ENCODE peak calls at places on chromosomes 7 and 10, in four cellular contexts. S, L, H and G are unnamed samples.

GRCh38 chr7:96708872-96709271 is 774 bp downstream of the SEM1 start:
- DNase-seq in L (no peak), S (no peak), H (no peak), G (peak; percentile 73)

GRCh38 chr7:151181011-151181431 is 6.0 kb downstream of the ASB10 start:
- DNase-seq in L (no peak), S (no peak), H (no peak), G (no peak)

GRCh38 chr10:76126607-76127190 is 695.3 kb downstream of the LRMDA start:
- DNase-seq in S (no peak), L (no peak), H (no peak), G (no peak)

GRCh38 chr7:158723714-158724385 is 19.2 kb upstream of the NCAPG2 start:
- DNase-seq in S (no peak), H (no peak), L (no peak), G (no peak)

GRCh38 chr7:82156168-82156567 is 287.4 kb downstream of the CACNA2D1 start:
- DNase-seq in H (no peak), S (no peak), L (no peak), G (no peak)

GRCh38 chr7:150937848-150938561 is 40.1 kb downstream of the KCNH2 start:
- DNase-seq in S (no peak), L (no peak), H (no peak), G (no peak)

GRCh38 chr10:57460540-57460939 is 807.2 kb downstream of the IPMK start:
- DNase-seq in L (no peak), S (no peak), H (no peak), G (no peak)

GRCh38 chr10:126387041-126387908 is 1.0 kb downstream of the ADAM12 start:
- DNase-seq in L (no peak), S (peak; percentile 49), H (peak; percentile 62), G (no peak)

GRCh38 chr7:131726680-131727079 is 170.3 kb upstream of the PODXL start:
- DNase-seq in S (no peak), L (no peak), H (no peak), G (no peak)

GRCh38 chr7:104643587-104644217 is 315.3 kb downstream of the LHFPL3 start:
- DNase-seq in L (no peak), S (no peak), H (no peak), G (peak; percentile 24)

GRCh38 chr10:90181251-90181691 is 479.9 kb downstream of the KIF20B start:
- DNase-seq in H (no peak), S (no peak), L (no peak), G (peak; percentile 77)

GRCh38 chr10:76252733-76253132 is 821.3 kb downstream of the LRMDA start:
- DNase-seq in H (no peak), S (no peak), L (no peak), G (no peak)

GRCh38 chr7:122616951-122617350 is 82.0 kb downstream of the RNF133 start:
- DNase-seq in L (no peak), H (no peak), S (no peak), G (no peak)

GRCh38 chr7:85125679-85126078 is 61.2 kb downstream of the SEMA3D start:
- DNase-seq in H (no peak), L (no peak), S (no peak), G (no peak)

GRCh38 chr10:46553238-46554049 is 3.0 kb downstream of the GPRIN2 start:
- DNase-seq in H (no peak), S (peak; percentile 3), L (no peak), G (no peak)

GRCh38 chr7:37450035-37450434 is 1.4 kb upstream of the ELMO1 start:
- DNase-seq in S (no peak), H (no peak), L (no peak), G (no peak)

GRCh38 chr10:17607603-17608332 is 9.4 kb downstream of the HACD1 start:
- DNase-seq in L (no peak), H (peak; percentile 72), S (peak; percentile 42), G (peak; percentile 80)

GRCh38 chr7:99740573-99741437 is 5.8 kb upstream of the CYP3A7 start:
- DNase-seq in H (no peak), S (no peak), L (no peak), G (peak; percentile 49)

GRCh38 chr7:82507365-82507975 is 63.9 kb upstream of the CACNA2D1 start:
- DNase-seq in H (no peak), S (no peak), L (no peak), G (no peak)

GRCh38 chr7:88452648-88453047 is 146.0 kb upstream of the STEAP4 start:
- DNase-seq in H (no peak), S (no peak), L (no peak), G (no peak)

GRCh38 chr7:28414453-28414852 is 2.1 kb downstream of the CREB5 start:
- DNase-seq in S (no peak), L (no peak), H (no peak), G (no peak)

GRCh38 chr10:77104459-77104980 is 533.1 kb downstream of the KCNMA1 start:
- DNase-seq in L (no peak), S (peak; percentile 71), H (no peak), G (no peak)

GRCh38 chr10:103080891-103081581 is 112.0 kb downstream of the NT5C2 start:
- DNase-seq in L (no peak), H (no peak), S (no peak), G (peak; percentile 16)

GRCh38 chr10:89518876-89519842 is 16.2 kb downstream of the SLC16A12 start:
- DNase-seq in H (no peak), L (no peak), S (peak; percentile 56), G (no peak)

GRCh38 chr7:33645096-33645495 is 260.2 kb upstream of the BMPER start:
- DNase-seq in L (no peak), H (no peak), S (no peak), G (no peak)

GRCh38 chr10:79355420-79356010 is 8.2 kb downstream of the PPIF start:
- DNase-seq in L (no peak), H (no peak), S (no peak), G (no peak)

GRCh38 chr7:84042110-84042539 is 152.5 kb downstream of the SEMA3A start:
- DNase-seq in S (no peak), L (no peak), H (no peak), G (no peak)

GRCh38 chr7:77738382-77738781 is 42.1 kb downstream of the RSBN1L start:
- DNase-seq in H (no peak), S (no peak), L (no peak), G (no peak)

GRCh38 chr7:22725585-22725984 is 1.4 kb upstream of the IL6 start:
- DNase-seq in H (no peak), S (no peak), L (no peak), G (peak; percentile 66)

GRCh38 chr7:2520131-2520807 is 695 bp downstream of the LFNG start:
- DNase-seq in S (no peak), L (no peak), H (no peak), G (peak; percentile 1)

GRCh38 chr10:47248436-47249090 is 51.4 kb upstream of the GDF10 start:
- DNase-seq in S (no peak), H (no peak), L (no peak), G (no peak)

GRCh38 chr10:86953747-86954680 is 3.4 kb downstream of the MMRN2 start:
- DNase-seq in S (peak; percentile 87), L (no peak), H (peak; percentile 17), G (no peak)

GRCh38 chr10:119973261-119973660 is 80.7 kb downstream of the SEC23IP start:
- DNase-seq in H (no peak), S (no peak), L (no peak), G (peak; percentile 39)

GRCh38 chr7:22660293-22660692 is 66.7 kb upstream of the IL6 start:
- DNase-seq in L (no peak), S (no peak), H (no peak), G (no peak)

GRCh38 chr10:49569031-49569765 is 30.3 kb upstream of the ERCC6 start:
- DNase-seq in S (no peak), L (no peak), H (no peak), G (no peak)

GRCh38 chr7:84204655-84205054 is 10.1 kb upstream of the SEMA3A start:
- DNase-seq in L (no peak), H (no peak), S (no peak), G (peak; percentile 45)

GRCh38 chr7:105766421-105767191 is 109.8 kb downstream of the ATXN7L1 start:
- DNase-seq in S (no peak), H (no peak), L (no peak), G (no peak)

GRCh38 chr10:6382081-6382480 is 179.3 kb downstream of the PFKFB3 start:
- DNase-seq in S (peak; percentile 28), H (peak; percentile 58), L (peak; percentile 49), G (no peak)

GRCh38 chr7:2717293-2717904 is 29.4 kb downstream of the AMZ1 start:
- DNase-seq in L (no peak), H (no peak), S (no peak), G (peak; percentile 53)

GRCh38 chr7:130144632-130145171 is 60.5 kb downstream of the TMEM209 start:
- DNase-seq in S (no peak), L (no peak), H (no peak), G (no peak)